ENCODE peak calls at places on chromosomes 5 and 9, in six cellular contexts. N is chondrocyte, X is dorsolateral prefrontal cortex, P is brain microvascular endothelial cell, O is WTC11, K is cardiac muscle cell. R is an unnamed sample.

GRCh38 chr5:149730620-149731331 is 666 bp downstream of the PPARGC1B start:
- DNase-seq in N (no peak), X (peak), P (peak), O (peak), K (peak), R (no peak)

GRCh38 chr9:90107021-90107771 is 502.4 kb downstream of the GADD45G start:
- DNase-seq in N (no peak), X (peak), P (no peak), O (no peak), K (no peak), R (no peak)

GRCh38 chr9:135282001-135282731 is 194.7 kb downstream of the OLFM1 start:
- DNase-seq in N (peak), X (peak), P (no peak), O (no peak), K (peak), R (no peak)

GRCh38 chr5:10457682-10458574 is 16.2 kb downstream of the ROPN1L start:
- DNase-seq in N (peak), X (no peak), P (no peak), O (no peak), K (peak), R (no peak)

GRCh38 chr9:76962732-76963131 is 56.7 kb upstream of the FOXB2 start:
- DNase-seq in N (no peak), X (no peak), P (no peak), O (no peak), K (no peak), R (no peak)

GRCh38 chr9:86944974-86945867 is 2.1 kb downstream of the GAS1 start:
- DNase-seq in N (no peak), X (peak), P (no peak), O (peak), K (peak), R (no peak)

GRCh38 chr5:138315751-138316278 is 15.8 kb downstream of the CDC25C start:
- DNase-seq in N (no peak), X (no peak), P (no peak), O (no peak), K (no peak), R (no peak)

GRCh38 chr9:30103647-30104394 is 2280.6 kb upstream of the ACO1 start:
- DNase-seq in N (no peak), X (no peak), P (no peak), O (no peak), K (no peak), R (no peak)

DNA sequence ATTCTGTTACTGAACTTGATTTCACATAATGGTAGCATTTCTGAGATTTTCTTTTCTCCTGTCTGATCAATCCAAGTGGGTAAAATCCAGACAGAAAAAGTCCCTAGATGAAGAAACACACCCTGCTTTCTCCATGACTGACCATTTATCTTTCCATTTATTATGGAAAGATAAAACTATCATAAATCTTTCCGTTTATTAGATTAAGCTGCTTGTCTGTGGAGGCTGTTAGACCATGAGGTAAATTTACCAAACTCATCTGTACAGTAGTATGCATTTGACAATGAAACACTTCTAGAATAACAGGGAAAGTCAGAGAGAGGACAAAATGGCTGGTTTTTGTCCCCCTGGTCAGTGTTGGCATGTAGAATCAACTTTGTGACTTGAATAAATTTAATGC is 491.2 kb upstream of the SEMA6A start:
- DNase-seq in N (no peak), X (no peak), P (no peak), O (no peak), K (no peak), R (no peak)
- TF ChIP-seq CTCF in N (no peak), X (no peak), P (no peak), O (no peak), K (no peak), R (no peak)

DNA sequence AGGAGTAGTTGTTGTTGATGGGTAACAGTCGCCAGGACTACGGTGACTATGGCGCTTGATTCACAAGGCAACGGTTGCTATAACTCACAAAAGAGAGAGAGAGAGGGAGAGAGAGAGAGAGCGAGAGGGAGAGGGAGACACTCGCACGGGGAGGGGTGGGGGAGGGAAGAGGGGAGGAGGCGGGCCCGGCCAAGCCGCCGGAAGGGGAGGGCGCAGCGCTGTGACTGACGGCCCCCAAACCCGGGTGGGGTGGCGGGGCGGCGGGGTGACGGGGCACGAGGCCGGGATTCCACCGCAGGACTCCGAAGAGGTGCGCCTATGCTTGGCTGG is at the start of gene RFX3:
- DNase-seq in N (peak), X (peak), P (peak), O (peak), K (peak), R (peak)
- TF ChIP-seq CTCF in N (no peak), X (no peak), P (no peak), O (no peak), K (no peak), R (no peak)

GRCh38 chr9:108671156-108671555 is 184.6 kb downstream of the ACTL7B start:
- DNase-seq in N (no peak), X (no peak), P (peak), O (peak), K (peak), R (no peak)
- TF ChIP-seq CTCF in N (peak), X (no peak), P (peak), O (no peak), K (peak), R (peak)

DNA sequence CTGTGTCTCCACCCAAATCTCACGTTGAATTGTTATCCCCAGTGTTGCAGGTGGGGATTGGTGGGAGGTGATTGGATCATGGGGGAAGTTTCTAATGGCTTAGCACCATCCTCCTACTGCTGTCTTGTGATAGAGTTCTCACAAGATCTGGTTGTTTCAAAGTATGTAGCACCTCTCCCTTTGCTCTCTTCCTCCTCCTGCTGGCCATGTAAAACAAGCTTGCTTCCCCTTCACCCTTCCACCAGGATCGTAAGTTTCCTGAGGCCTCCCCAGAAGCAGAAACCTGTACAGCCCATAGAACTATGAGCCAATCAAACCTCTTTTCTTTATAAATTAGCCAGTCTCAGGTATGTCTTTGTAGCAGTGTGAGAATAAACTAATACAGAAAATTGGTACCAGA is 214.7 kb upstream of the C9orf72 start:
- DNase-seq in N (no peak), X (no peak), P (peak), O (peak), K (peak), R (no peak)
- TF ChIP-seq CTCF in N (no peak), X (no peak), P (peak), O (peak), K (peak), R (peak)

DNA sequence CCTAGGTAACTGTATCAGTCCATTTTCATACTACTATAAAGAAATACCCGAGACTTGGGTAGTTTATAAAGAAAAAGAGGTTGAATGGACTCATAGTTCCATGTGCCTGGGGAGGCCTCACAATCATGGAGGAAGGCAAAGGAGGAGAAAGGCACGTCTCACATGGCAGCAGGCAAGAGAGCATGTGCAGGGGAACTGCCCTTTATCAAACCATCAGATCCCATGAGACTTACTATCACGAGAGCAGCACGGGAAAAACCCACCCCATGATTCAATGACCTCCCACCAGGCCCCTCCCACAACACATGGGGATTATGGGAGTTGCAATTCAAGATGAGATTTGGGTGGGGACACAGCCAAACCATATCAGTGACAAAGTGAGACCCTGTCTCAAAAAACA is 19.9 kb downstream of the TRAF2 start:
- DNase-seq in N (no peak), X (no peak), P (no peak), O (no peak), K (no peak), R (no peak)
- TF ChIP-seq CTCF in N (no peak), X (no peak), P (no peak), O (no peak), K (no peak), R (no peak)

GRCh38 chr5:147968855-147969254 is 62.5 kb upstream of the C5orf46 start:
- DNase-seq in N (no peak), X (no peak), P (no peak), O (no peak), K (no peak), R (no peak)
- TF ChIP-seq CTCF in N (no peak), X (no peak), P (no peak), O (no peak), K (no peak), R (no peak)

GRCh38 chr9:17532461-17532860 is 46.4 kb upstream of the SH3GL2 start:
- DNase-seq in N (no peak), X (no peak), P (no peak), O (no peak), K (no peak), R (no peak)

GRCh38 chr9:17536027-17536426 is 42.8 kb upstream of the SH3GL2 start:
- DNase-seq in N (no peak), X (no peak), P (no peak), O (no peak), K (no peak), R (no peak)

GRCh38 chr9:17528859-17529258 is 50.0 kb upstream of the SH3GL2 start:
- DNase-seq in N (no peak), X (no peak), P (no peak), O (no peak), K (peak), R (no peak)

GRCh38 chr9:17535176-17535575 is 43.7 kb upstream of the SH3GL2 start:
- DNase-seq in N (no peak), X (no peak), P (no peak), O (no peak), K (no peak), R (no peak)

GRCh38 chr9:17531642-17532254 is 47.1 kb upstream of the SH3GL2 start:
- DNase-seq in N (no peak), X (peak), P (peak), O (peak), K (peak), R (peak)
- TF ChIP-seq CTCF in N (peak), X (peak), P (peak), O (peak), K (peak), R (peak)

GRCh38 chr9:133340256-133340655 is 4.3 kb upstream of the SURF6 start:
- DNase-seq in N (no peak), X (no peak), P (no peak), O (no peak), K (no peak), R (no peak)

GRCh38 chr9:133342570-133342969 is 5.4 kb downstream of the MED22 start:
- DNase-seq in N (no peak), X (no peak), P (no peak), O (peak), K (no peak), R (no peak)

GRCh38 chr9:133341369-133342082 is 5.5 kb upstream of the SURF6 start:
- DNase-seq in N (no peak), X (no peak), P (no peak), O (no peak), K (no peak), R (no peak)

GRCh38 chr9:133340916-133341315 is 4.9 kb upstream of the SURF6 start:
- DNase-seq in N (no peak), X (no peak), P (no peak), O (no peak), K (no peak), R (no peak)

DNA sequence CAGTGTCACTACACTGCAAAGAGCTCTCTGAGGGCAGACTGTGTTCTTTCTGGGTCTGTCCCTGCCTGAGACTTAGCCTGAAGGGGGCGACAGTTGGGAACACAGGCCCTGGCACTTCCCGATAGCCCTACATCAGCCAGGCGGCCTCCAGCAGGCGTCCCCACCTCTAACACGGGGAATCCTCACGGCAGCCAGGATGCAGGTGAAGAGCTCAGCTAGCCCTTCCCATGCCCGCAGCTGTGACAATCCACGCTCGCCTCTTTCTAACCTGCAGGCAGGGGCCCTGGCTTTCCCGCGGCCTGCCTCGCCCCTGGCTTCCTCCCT is 5.9 kb downstream of the MED22 start:
- DNase-seq in N (no peak), X (no peak), P (no peak), O (peak), K (no peak), R (no peak)
- TF ChIP-seq CTCF in N (peak), X (no peak), P (peak), O (no peak), K (peak), R (peak)

R was measured in retinal pigment epithelial cell.